ENCODE peak calls at places on chromosome 3, in eight cellular contexts. O is A549, G is WTC11, M is HepG2, V is HCT116, S is SK-N-SH, W is K562, X is NB4. F is an unnamed sample.
A peak's percentile ranks its signal among the peaks of the same experiment; 100 is the strongest.

GRCh38 chr3:172687501-172687900 is 23.4 kb downstream of the NCEH1 start:
- DNase-seq in W (no peak), G (no peak), S (no peak), V (no peak), X (no peak), M (no peak), O (no peak), F (no peak)

GRCh38 chr3:68773401-68773800 is 158.9 kb downstream of the TAFA4 start:
- DNase-seq in O (no peak), S (no peak), X (no peak), M (no peak), W (no peak), V (no peak), G (no peak), F (no peak)

GRCh38 chr3:66997560-66998074 is 490 bp upstream of the KBTBD8 start:
- DNase-seq in S (no peak), M (no peak), V (no peak), G (no peak), W (peak; percentile 31), O (no peak), X (no peak), F (no peak)

GRCh38 chr3:70120360-70120966 is 120.9 kb downstream of the SAMMSON start:
- DNase-seq in X (peak; percentile 79), W (peak; percentile 67), G (peak; percentile 88), S (peak; percentile 29), O (peak; percentile 56), V (peak; percentile 27), M (peak; percentile 65), F (peak; percentile 63)

GRCh38 chr3:125123906-125124305 is 68.1 kb upstream of the HEG1 start:
- DNase-seq in M (no peak), O (no peak), X (no peak), V (no peak), G (no peak), S (peak; percentile 64), W (no peak), F (no peak)

GRCh38 chr3:196159952-196160804 is 51.0 kb downstream of the ZDHHC19 start:
- DNase-seq in M (no peak), G (peak; percentile 59), V (no peak), X (peak; percentile 92), O (no peak), W (peak; percentile 74), S (no peak), F (peak; percentile 34)

GRCh38 chr3:189862385-189863023 is 231.3 kb downstream of the TP63 start:
- DNase-seq in G (no peak), W (no peak), X (no peak), S (no peak), M (no peak), O (no peak), V (no peak), F (no peak)

GRCh38 chr3:37607604-37608003 is 254.1 kb upstream of the CTDSPL start:
- DNase-seq in X (no peak), M (no peak), V (no peak), O (no peak), W (no peak), S (no peak), G (no peak), F (no peak)

GRCh38 chr3:53884623-53885022 is 2.7 kb upstream of the ACTR8 start:
- DNase-seq in W (no peak), S (no peak), G (no peak), V (no peak), M (no peak), X (no peak), O (no peak), F (no peak)

GRCh38 chr3:7750296-7750695 is 751.3 kb upstream of the LMCD1 start:
- DNase-seq in V (no peak), M (no peak), O (no peak), X (no peak), G (no peak), W (no peak), S (no peak), F (no peak)

GRCh38 chr3:126031981-126032471 is 51.9 kb downstream of the SLC41A3 start:
- DNase-seq in V (no peak), M (no peak), X (no peak), S (no peak), G (no peak), W (no peak), O (no peak), F (no peak)

GRCh38 chr3:52093751-52094525 is 37.6 kb upstream of the DUSP7 start:
- DNase-seq in G (no peak), O (no peak), V (no peak), X (no peak), M (peak; percentile 13), S (no peak), W (no peak), F (peak; percentile 26)

GRCh38 chr3:69855436-69856162 is 116.3 kb downstream of the MITF start:
- DNase-seq in W (no peak), G (no peak), M (no peak), V (no peak), O (no peak), S (peak; percentile 41), X (peak; percentile 2), F (peak; percentile 85)

GRCh38 chr3:44915702-44916438 is 41.5 kb downstream of the TGM4 start:
- DNase-seq in W (peak; percentile 57), X (peak; percentile 38), V (no peak), G (no peak), S (peak; percentile 35), O (no peak), M (peak; percentile 20), F (no peak)

GRCh38 chr3:51705276-51706020 is 1.4 kb upstream of the GRM2 start:
- DNase-seq in V (no peak), X (no peak), M (no peak), S (no peak), W (no peak), G (no peak), O (no peak), F (no peak)

GRCh38 chr3:53167418-53168174 is 6.6 kb downstream of the PRKCD start:
- DNase-seq in W (no peak), X (peak; percentile 60), S (peak; percentile 63), O (no peak), M (no peak), G (no peak), V (no peak), F (no peak)

GRCh38 chr3:49794926-49795905 is 4.5 kb downstream of the CDHR4 start:
- DNase-seq in O (no peak), S (peak; percentile 10), V (no peak), M (no peak), W (no peak), X (no peak), G (no peak), F (no peak)

DNA sequence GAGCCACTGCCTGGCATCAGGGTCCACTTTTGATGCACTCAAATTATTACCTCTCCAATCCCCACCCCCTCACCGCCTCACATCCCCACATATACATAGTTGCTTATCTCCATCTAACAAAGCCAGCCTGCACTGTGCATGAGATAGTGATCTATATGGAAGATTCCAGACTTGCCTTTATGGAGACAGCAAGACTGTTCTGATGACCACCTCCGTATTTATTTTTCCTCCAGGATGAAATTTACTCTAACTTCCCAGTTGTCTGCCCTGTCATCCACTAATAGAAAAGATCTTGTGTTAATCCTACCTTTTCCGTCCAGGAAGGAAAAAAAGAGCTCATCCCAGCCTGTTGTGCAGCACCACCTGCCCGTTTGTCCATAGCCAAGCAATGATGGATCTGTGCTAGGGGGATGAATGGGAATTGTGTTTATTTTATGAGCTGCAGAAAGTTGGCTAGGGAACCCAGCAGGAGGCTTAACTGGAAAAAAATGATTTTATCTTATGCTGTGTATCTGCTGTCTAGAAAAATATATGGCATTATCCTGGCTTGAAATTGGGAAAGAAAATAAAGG is 114.5 kb downstream of the CD47 start:
- DNase-seq in V (no peak), O (no peak), X (no peak), W (no peak), G (no peak), S (no peak), M (no peak), F (no peak)
- TF ChIP-seq MAX in V (no peak), O (no peak), X (no peak), W (no peak), G (no peak), S (no peak), M (no peak), F (no peak)

DNA sequence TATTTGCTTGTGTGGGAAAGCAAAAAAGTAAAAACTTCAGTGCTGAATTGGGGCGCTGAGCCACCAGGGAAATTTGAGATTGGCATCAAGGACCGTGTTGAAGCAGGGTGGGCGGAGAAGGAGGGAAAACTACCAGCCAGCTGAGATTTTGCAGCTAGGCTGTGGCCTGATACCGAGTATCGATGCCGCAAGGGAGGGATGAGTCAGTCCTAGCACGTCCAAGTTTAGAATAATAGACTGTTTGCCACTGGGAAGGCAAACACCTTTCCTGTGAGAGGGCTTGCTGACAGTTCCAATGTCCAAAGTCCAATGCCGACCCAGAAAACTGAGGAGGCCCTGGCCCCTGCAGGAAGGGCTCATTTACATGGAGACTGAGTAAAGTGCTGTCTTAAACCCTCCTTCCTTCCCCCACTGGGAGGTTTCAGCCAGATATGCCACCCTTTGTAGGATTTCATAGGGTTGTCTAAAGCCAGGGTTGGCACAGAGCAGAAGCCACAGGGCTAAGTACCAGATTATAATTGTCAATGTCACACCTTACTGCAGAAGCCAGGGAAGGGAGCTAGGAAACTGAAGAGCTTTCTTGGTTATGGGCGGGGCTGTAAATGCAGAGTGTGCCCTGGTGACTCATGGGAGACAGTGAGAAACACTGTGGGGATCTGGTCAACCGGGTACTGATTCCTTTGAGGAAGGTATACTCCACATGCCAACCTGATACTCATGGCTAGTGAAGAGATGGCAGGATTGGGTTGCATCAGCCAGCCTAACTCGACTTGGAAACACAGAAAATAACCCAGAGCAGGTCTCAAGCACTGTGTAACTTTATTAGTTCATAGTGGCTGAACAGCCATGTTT is 28.4 kb upstream of the PIK3CB start:
- DNase-seq in M (peak; percentile 97), G (peak; percentile 35), O (peak; percentile 88), X (peak; percentile 79), W (peak; percentile 64), S (no peak), V (peak; percentile 81), F (peak; percentile 70)
- TF ChIP-seq MAX in M (no peak), G (peak; percentile 45), O (no peak), X (no peak), W (peak; percentile 57), S (no peak), V (peak; percentile 84), F (no peak)

GRCh38 chr3:79410617-79411016 is 357.2 kb downstream of the ROBO1 start:
- DNase-seq in M (no peak), W (no peak), X (no peak), S (no peak), V (no peak), G (no peak), O (no peak), F (no peak)

GRCh38 chr3:79410136-79410535 is 357.7 kb downstream of the ROBO1 start:
- DNase-seq in X (no peak), O (no peak), G (no peak), M (no peak), W (no peak), V (no peak), S (no peak), F (no peak)

GRCh38 chr3:79405183-79405582 is 362.6 kb downstream of the ROBO1 start:
- DNase-seq in G (no peak), W (no peak), S (no peak), O (no peak), X (no peak), V (no peak), M (peak; percentile 24), F (no peak)

GRCh38 chr3:79406175-79406574 is 361.6 kb downstream of the ROBO1 start:
- DNase-seq in O (no peak), W (no peak), X (no peak), M (no peak), G (peak; percentile 45), V (no peak), S (no peak), F (no peak)
- TF ChIP-seq MAX in O (no peak), W (no peak), X (no peak), M (no peak), G (no peak), V (no peak), S (no peak), F (no peak)

GRCh38 chr3:127747751-127748521 is 74.4 kb downstream of the MGLL start:
- DNase-seq in W (no peak), S (no peak), G (no peak), V (no peak), O (peak; percentile 84), X (peak; percentile 27), M (no peak), F (peak; percentile 79)
- TF ChIP-seq MAX in W (no peak), S (no peak), G (no peak), V (no peak), O (peak; percentile 73), X (no peak), M (no peak), F (no peak)

F was measured in endothelial cell of umbilical vein.